ENCODE peak calls at places on chromosomes 11 and 22, in five cellular contexts. One of them, this sample, is unnamed.

GRCh38 chr11:34732831-34733230 is 111.9 kb downstream of the EHF start:
- DNase-seq in AG04450: no peak
- DNase-seq in fibroblast of pulmonary artery: no peak
- DNase-seq in psoas muscle: no peak
- DNase-seq in IMR-90: no peak
- DNase-seq in this sample: no peak

GRCh38 chr22:24514241-24515024 is 19.3 kb downstream of the UPB1 start:
- DNase-seq in AG04450: no peak
- DNase-seq in fibroblast of pulmonary artery: no peak
- DNase-seq in psoas muscle: peak
- DNase-seq in IMR-90: no peak
- DNase-seq in this sample: no peak

GRCh38 chr11:124724854-124725718 is 14.7 kb upstream of the NRGN start:
- DNase-seq in AG04450: no peak
- DNase-seq in fibroblast of pulmonary artery: no peak
- DNase-seq in psoas muscle: no peak
- DNase-seq in IMR-90: no peak
- DNase-seq in this sample: no peak

GRCh38 chr22:49565516-49565855 is 262.2 kb downstream of the BRD1 start:
- DNase-seq in AG04450: no peak
- DNase-seq in fibroblast of pulmonary artery: no peak
- DNase-seq in psoas muscle: no peak
- DNase-seq in IMR-90: no peak
- DNase-seq in this sample: no peak

GRCh38 chr11:118921929-118922744 is 3.6 kb downstream of the BCL9L start:
- DNase-seq in AG04450: no peak
- DNase-seq in fibroblast of pulmonary artery: peak
- DNase-seq in psoas muscle: peak
- DNase-seq in IMR-90: peak
- DNase-seq in this sample: peak

GRCh38 chr11:119422505-119423416 is at the start of gene THY1:
- DNase-seq in AG04450: no peak
- DNase-seq in fibroblast of pulmonary artery: no peak
- DNase-seq in psoas muscle: no peak
- DNase-seq in IMR-90: peak
- DNase-seq in this sample: no peak

GRCh38 chr11:66705587-66706335 is 23.3 kb downstream of the SPTBN2 start:
- DNase-seq in AG04450: no peak
- DNase-seq in fibroblast of pulmonary artery: no peak
- DNase-seq in psoas muscle: no peak
- DNase-seq in IMR-90: no peak
- DNase-seq in this sample: no peak

GRCh38 chr11:92224394-92225205 is at the start of gene FAT3:
- DNase-seq in AG04450: peak
- DNase-seq in fibroblast of pulmonary artery: peak
- DNase-seq in psoas muscle: peak
- DNase-seq in IMR-90: peak
- DNase-seq in this sample: no peak

GRCh38 chr11:64518928-64519327 is 72.1 kb upstream of the SLC22A12 start:
- DNase-seq in AG04450: no peak
- DNase-seq in fibroblast of pulmonary artery: no peak
- DNase-seq in psoas muscle: no peak
- DNase-seq in IMR-90: no peak
- DNase-seq in this sample: no peak

GRCh38 chr11:99069831-99070444 is 49.2 kb downstream of the CNTN5 start:
- DNase-seq in AG04450: no peak
- DNase-seq in fibroblast of pulmonary artery: peak
- DNase-seq in psoas muscle: no peak
- DNase-seq in IMR-90: no peak
- DNase-seq in this sample: no peak

GRCh38 chr22:44335903-44336803 is 23.4 kb upstream of the SHISAL1 start:
- DNase-seq in AG04450: no peak
- DNase-seq in fibroblast of pulmonary artery: no peak
- DNase-seq in psoas muscle: no peak
- DNase-seq in IMR-90: no peak
- DNase-seq in this sample: peak

GRCh38 chr11:67230406-67230805 is 35.9 kb upstream of the GRK2 start:
- DNase-seq in AG04450: no peak
- DNase-seq in fibroblast of pulmonary artery: no peak
- DNase-seq in psoas muscle: no peak
- DNase-seq in IMR-90: no peak
- DNase-seq in this sample: no peak

GRCh38 chr11:36254739-36255138 is 34.5 kb downstream of the COMMD9 start:
- DNase-seq in AG04450: no peak
- DNase-seq in fibroblast of pulmonary artery: peak
- DNase-seq in psoas muscle: no peak
- DNase-seq in IMR-90: peak
- DNase-seq in this sample: peak

GRCh38 chr11:59706518-59707285 is 6.9 kb downstream of the OR10V1 start:
- DNase-seq in AG04450: peak
- DNase-seq in fibroblast of pulmonary artery: peak
- DNase-seq in psoas muscle: no peak
- DNase-seq in IMR-90: peak
- DNase-seq in this sample: peak

GRCh38 chr11:7793233-7793632 is 3.5 kb downstream of the OR5P2 start:
- DNase-seq in AG04450: no peak
- DNase-seq in fibroblast of pulmonary artery: no peak
- DNase-seq in psoas muscle: no peak
- DNase-seq in IMR-90: no peak
- DNase-seq in this sample: no peak

GRCh38 chr22:20591660-20592310 is 84.4 kb downstream of the MED15 start:
- DNase-seq in AG04450: peak
- DNase-seq in fibroblast of pulmonary artery: no peak
- DNase-seq in psoas muscle: no peak
- DNase-seq in IMR-90: peak
- DNase-seq in this sample: no peak

GRCh38 chr22:26453195-26453594 is 24.1 kb downstream of the ASPHD2 start:
- DNase-seq in AG04450: no peak
- DNase-seq in fibroblast of pulmonary artery: no peak
- DNase-seq in psoas muscle: no peak
- DNase-seq in IMR-90: no peak
- DNase-seq in this sample: no peak

GRCh38 chr11:35584321-35584720 is 33.9 kb upstream of the FJX1 start:
- DNase-seq in AG04450: peak
- DNase-seq in fibroblast of pulmonary artery: peak
- DNase-seq in psoas muscle: no peak
- DNase-seq in IMR-90: peak
- DNase-seq in this sample: peak

GRCh38 chr22:38843201-38843715 is 570 bp downstream of the NPTXR start:
- DNase-seq in AG04450: peak
- DNase-seq in fibroblast of pulmonary artery: peak
- DNase-seq in psoas muscle: peak
- DNase-seq in IMR-90: peak
- DNase-seq in this sample: no peak

GRCh38 chr22:21796231-21796630 is 60.6 kb upstream of the YPEL1 start:
- DNase-seq in AG04450: no peak
- DNase-seq in fibroblast of pulmonary artery: no peak
- DNase-seq in psoas muscle: no peak
- DNase-seq in IMR-90: no peak
- DNase-seq in this sample: no peak

GRCh38 chr22:21802056-21802455 is 65.4 kb downstream of the MAPK1 start:
- DNase-seq in AG04450: no peak
- DNase-seq in fibroblast of pulmonary artery: no peak
- DNase-seq in psoas muscle: no peak
- DNase-seq in IMR-90: peak
- DNase-seq in this sample: no peak

GRCh38 chr22:21800552-21801303 is 65.1 kb upstream of the YPEL1 start:
- DNase-seq in AG04450: no peak
- DNase-seq in fibroblast of pulmonary artery: no peak
- DNase-seq in psoas muscle: no peak
- DNase-seq in IMR-90: no peak
- DNase-seq in this sample: no peak

GRCh38 chr22:21796863-21797262 is 61.3 kb upstream of the YPEL1 start:
- DNase-seq in AG04450: no peak
- DNase-seq in fibroblast of pulmonary artery: no peak
- DNase-seq in psoas muscle: no peak
- DNase-seq in IMR-90: no peak
- DNase-seq in this sample: no peak

GRCh38 chr22:21797444-21798221 is 62.0 kb upstream of the YPEL1 start:
- DNase-seq in AG04450: no peak
- DNase-seq in fibroblast of pulmonary artery: peak
- DNase-seq in psoas muscle: no peak
- DNase-seq in IMR-90: peak
- DNase-seq in this sample: no peak
- TF ChIP-seq CTCF in AG04450: no peak
- TF ChIP-seq CTCF in fibroblast of pulmonary artery: no peak
- TF ChIP-seq CTCF in psoas muscle: no peak
- TF ChIP-seq CTCF in IMR-90: no peak
- TF ChIP-seq CTCF in this sample: no peak

GRCh38 chr22:32828150-32828549 is 26.6 kb downstream of the TIMP3 start:
- DNase-seq in AG04450: no peak
- DNase-seq in fibroblast of pulmonary artery: no peak
- DNase-seq in psoas muscle: no peak
- DNase-seq in IMR-90: no peak
- DNase-seq in this sample: no peak
- TF ChIP-seq CTCF in AG04450: no peak
- TF ChIP-seq CTCF in fibroblast of pulmonary artery: peak
- TF ChIP-seq CTCF in psoas muscle: peak
- TF ChIP-seq CTCF in IMR-90: peak
- TF ChIP-seq CTCF in this sample: no peak

GRCh38 chr22:46163498-46163897 is 13.2 kb downstream of the PPARA start:
- DNase-seq in AG04450: no peak
- DNase-seq in fibroblast of pulmonary artery: no peak
- DNase-seq in psoas muscle: no peak
- DNase-seq in IMR-90: no peak
- DNase-seq in this sample: no peak

GRCh38 chr22:46162285-46162684 is 12.0 kb downstream of the PPARA start:
- DNase-seq in AG04450: no peak
- DNase-seq in fibroblast of pulmonary artery: no peak
- DNase-seq in psoas muscle: no peak
- DNase-seq in IMR-90: no peak
- DNase-seq in this sample: no peak

GRCh38 chr22:46162771-46163170 is 12.4 kb downstream of the PPARA start:
- DNase-seq in AG04450: no peak
- DNase-seq in fibroblast of pulmonary artery: no peak
- DNase-seq in psoas muscle: no peak
- DNase-seq in IMR-90: no peak
- DNase-seq in this sample: no peak

GRCh38 chr22:46169628-46170027 is 19.3 kb downstream of the PPARA start:
- DNase-seq in AG04450: no peak
- DNase-seq in fibroblast of pulmonary artery: no peak
- DNase-seq in psoas muscle: no peak
- DNase-seq in IMR-90: no peak
- DNase-seq in this sample: no peak

DNA sequence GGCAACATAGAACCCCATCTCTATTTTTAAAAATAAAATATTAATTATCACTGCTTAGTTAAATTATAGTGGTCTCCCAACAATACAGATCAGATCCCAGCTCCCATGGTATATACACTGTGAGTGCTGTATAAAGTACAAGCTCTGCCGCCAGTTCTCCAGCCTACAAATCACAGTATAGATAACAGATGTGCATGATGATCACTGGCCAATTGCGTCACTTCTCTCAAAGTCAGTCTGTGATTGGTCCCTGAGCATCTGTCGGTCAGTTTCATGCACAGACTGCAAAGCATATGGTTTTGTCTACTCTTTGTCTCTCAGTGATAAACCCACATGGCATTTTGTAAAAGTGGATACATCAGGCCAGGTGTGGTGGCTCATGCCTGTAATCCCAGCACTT is 15.6 kb downstream of the PPARA start:
- DNase-seq in AG04450: no peak
- DNase-seq in fibroblast of pulmonary artery: no peak
- DNase-seq in psoas muscle: no peak
- DNase-seq in IMR-90: peak
- DNase-seq in this sample: no peak
- TF ChIP-seq CTCF in AG04450: no peak
- TF ChIP-seq CTCF in fibroblast of pulmonary artery: no peak
- TF ChIP-seq CTCF in psoas muscle: no peak
- TF ChIP-seq CTCF in IMR-90: no peak
- TF ChIP-seq CTCF in this sample: no peak

GRCh38 chr22:35719212-35719869 is 1.7 kb downstream of the APOL5 start:
- DNase-seq in AG04450: no peak
- DNase-seq in fibroblast of pulmonary artery: no peak
- DNase-seq in psoas muscle: no peak
- DNase-seq in IMR-90: no peak
- DNase-seq in this sample: no peak
- TF ChIP-seq CTCF in AG04450: peak
- TF ChIP-seq CTCF in fibroblast of pulmonary artery: no peak
- TF ChIP-seq CTCF in psoas muscle: no peak
- TF ChIP-seq CTCF in IMR-90: no peak
- TF ChIP-seq CTCF in this sample: no peak

This sample was measured in MCF 10A.